ENCODE peak calls at places on chromosome X, in ten cellular contexts. A is Calu3, E is fibroblast of pulmonary artery, X is HFFc6, Q is cardiac fibroblast, J is ovary, T is GM10248, F is H9, Z is uterus, N is epithelial cell of esophagus. K is an unnamed sample.

GRCh38 chrX:19709117-19709811 is 178.1 kb downstream of the SH3KBP1 start:
- DNase-seq in A (no peak), E (no peak), X (no peak), Q (no peak), J (no peak), T (no peak), F (no peak), Z (no peak), N (no peak), K (no peak)

GRCh38 chrX:15781964-15782711 is 8.1 kb upstream of the ZRSR2 start:
- DNase-seq in A (no peak), E (no peak), X (no peak), Q (no peak), J (no peak), T (peak; percentile 58), F (no peak), Z (no peak), N (no peak), K (no peak)

GRCh38 chrX:1443496-1444075 is 9.1 kb downstream of the ASMTL start:
- DNase-seq in A (no peak), E (no peak), X (no peak), Q (no peak), J (peak; percentile 7), T (no peak), F (peak; percentile 7), Z (peak; percentile 7), N (no peak), K (no peak)

GRCh38 chrX:75230296-75230695 is 43.6 kb upstream of the UPRT start:
- DNase-seq in A (no peak), E (no peak), X (no peak), Q (no peak), J (no peak), T (no peak), F (no peak), Z (no peak), N (peak; percentile 1), K (no peak)

GRCh38 chrX:134622056-134622812 is 36.0 kb downstream of the PLAC1 start:
- DNase-seq in A (no peak), E (peak; percentile 86), X (peak; percentile 70), Q (peak; percentile 86), J (no peak), T (peak; percentile 33), F (peak; percentile 35), Z (no peak), N (peak; percentile 78), K (no peak)

GRCh38 chrX:97102938-97103337 is 219.2 kb downstream of the RPA4 start:
- DNase-seq in A (no peak), E (no peak), X (no peak), Q (no peak), J (no peak), T (no peak), F (no peak), Z (no peak), N (no peak), K (no peak)

GRCh38 chrX:72540318-72540717 is 32.3 kb downstream of the HDAC8 start:
- DNase-seq in A (no peak), E (peak; percentile 49), X (peak; percentile 0), Q (peak; percentile 53), J (no peak), T (no peak), F (no peak), Z (no peak), N (peak; percentile 8), K (no peak)

GRCh38 chrX:34918091-34918736 is 24.4 kb upstream of the FAM47B start:
- DNase-seq in A (no peak), E (peak; percentile 45), X (peak; percentile 58), Q (peak; percentile 75), J (no peak), T (no peak), F (no peak), Z (no peak), N (peak; percentile 74), K (no peak)

GRCh38 chrX:120356084-120356483 is 5.8 kb upstream of the ATP1B4 start:
- DNase-seq in A (no peak), E (no peak), X (no peak), Q (no peak), J (no peak), T (no peak), F (no peak), Z (no peak), N (no peak), K (no peak)

GRCh38 chrX:104922206-104922621 is 298.3 kb downstream of the TEX13A start:
- DNase-seq in A (peak; percentile 80), E (peak; percentile 74), X (peak; percentile 62), Q (peak; percentile 68), J (peak; percentile 40), T (peak; percentile 59), F (peak; percentile 79), Z (peak; percentile 22), N (peak; percentile 70), K (peak; percentile 30)

GRCh38 chrX:106952988-106953387 is 32.8 kb downstream of the CLDN2 start:
- DNase-seq in A (no peak), E (peak; percentile 51), X (peak; percentile 7), Q (peak; percentile 53), J (no peak), T (no peak), F (no peak), Z (no peak), N (peak; percentile 24), K (no peak)

GRCh38 chrX:9767375-9767774 is 1.7 kb upstream of the GPR143 start:
- DNase-seq in A (no peak), E (peak; percentile 26), X (no peak), Q (peak; percentile 45), J (no peak), T (no peak), F (no peak), Z (no peak), N (no peak), K (no peak)

GRCh38 chrX:39519566-39520301 is 578.0 kb downstream of the BCOR start:
- DNase-seq in A (no peak), E (no peak), X (no peak), Q (no peak), J (no peak), T (no peak), F (no peak), Z (no peak), N (no peak), K (no peak)

GRCh38 chrX:35392232-35392631 is 405.9 kb upstream of the MAGEB16 start:
- DNase-seq in A (no peak), E (no peak), X (no peak), Q (no peak), J (no peak), T (no peak), F (no peak), Z (no peak), N (no peak), K (no peak)

GRCh38 chrX:69285881-69286545 is 120.8 kb upstream of the PJA1 start:
- DNase-seq in A (peak; percentile 76), E (peak; percentile 36), X (no peak), Q (peak; percentile 19), J (peak; percentile 87), T (peak; percentile 76), F (no peak), Z (peak; percentile 86), N (peak; percentile 38), K (no peak)

GRCh38 chrX:65586491-65586890 is 51.9 kb upstream of the LAS1L start:
- DNase-seq in A (no peak), E (peak; percentile 36), X (peak; percentile 21), Q (peak; percentile 54), J (no peak), T (no peak), F (no peak), Z (peak; percentile 24), N (peak; percentile 68), K (no peak)

GRCh38 chrX:65581661-65582339 is 47.2 kb upstream of the LAS1L start:
- DNase-seq in A (peak; percentile 60), E (peak; percentile 76), X (peak; percentile 35), Q (peak; percentile 71), J (peak; percentile 74), T (peak; percentile 56), F (peak; percentile 62), Z (peak; percentile 70), N (peak; percentile 63), K (peak; percentile 27)

GRCh38 chrX:65587616-65588526 is 53.3 kb upstream of the LAS1L start:
- DNase-seq in A (peak; percentile 52), E (peak; percentile 80), X (peak; percentile 52), Q (peak; percentile 78), J (peak; percentile 88), T (no peak), F (no peak), Z (peak; percentile 91), N (peak; percentile 71), K (no peak)

GRCh38 chrX:65578346-65578745 is 43.8 kb upstream of the LAS1L start:
- DNase-seq in A (no peak), E (no peak), X (no peak), Q (no peak), J (no peak), T (no peak), F (no peak), Z (no peak), N (no peak), K (no peak)

GRCh38 chrX:65582450-65583082 is 48.0 kb upstream of the LAS1L start:
- DNase-seq in A (no peak), E (no peak), X (no peak), Q (no peak), J (no peak), T (no peak), F (no peak), Z (no peak), N (no peak), K (no peak)
- TF ChIP-seq CTCF in A (no peak), E (no peak), X (no peak), Q (no peak), J (no peak), T (no peak), F (no peak), Z (no peak), N (no peak), K (no peak)

DNA sequence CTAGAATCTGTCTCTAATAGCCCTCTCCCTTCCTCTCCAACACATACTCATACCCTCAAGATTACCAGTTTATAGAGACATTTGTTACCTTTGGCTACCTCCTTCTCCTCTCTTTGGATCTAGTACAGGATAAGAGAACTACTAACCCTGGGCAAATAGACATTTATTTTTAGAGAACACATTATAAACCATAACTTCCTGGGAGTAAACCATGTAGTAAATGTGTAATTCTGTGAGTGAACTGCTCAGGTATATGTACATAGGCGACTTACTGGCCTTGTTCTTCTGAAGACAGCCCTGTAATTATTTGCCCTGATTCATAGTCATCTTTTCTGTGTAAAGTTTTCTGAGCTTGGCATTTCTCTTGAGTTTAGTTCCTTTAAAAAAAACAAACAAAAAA is 94.2 kb downstream of the KDM6A start:
- DNase-seq in A (no peak), E (no peak), X (no peak), Q (no peak), J (no peak), T (no peak), F (no peak), Z (no peak), N (no peak), K (peak; percentile 64)
- TF ChIP-seq CTCF in A (no peak), E (no peak), X (no peak), Q (no peak), J (no peak), T (no peak), F (no peak), Z (no peak), N (no peak), K (no peak)

GRCh38 chrX:4263005-4263404 is 549.6 kb upstream of the PRKX start:
- DNase-seq in A (peak; percentile 15), E (no peak), X (no peak), Q (no peak), J (no peak), T (no peak), F (no peak), Z (no peak), N (peak; percentile 1), K (no peak)
- TF ChIP-seq CTCF in A (no peak), E (no peak), X (no peak), Q (no peak), J (no peak), T (no peak), F (peak; percentile 67), Z (no peak), N (no peak), K (peak; percentile 14)

GRCh38 chrX:153731117-153731844 is 6.6 kb downstream of the ABCD1 start:
- DNase-seq in A (no peak), E (peak; percentile 76), X (no peak), Q (peak; percentile 68), J (no peak), T (no peak), F (no peak), Z (no peak), N (no peak), K (no peak)
- TF ChIP-seq CTCF in A (no peak), E (no peak), X (no peak), Q (no peak), J (no peak), T (no peak), F (no peak), Z (no peak), N (no peak), K (no peak)